ENCODE peak calls at places on chromosome 22, in eight cellular contexts. J, U, Z, B, T, M, H and O are unnamed samples.

GRCh38 chr22:46041642-46042041 is 64.7 kb upstream of the WNT7B start:
- DNase-seq in T (no peak), M (no peak), Z (peak), B (peak), J (peak), H (no peak), U (no peak), O (no peak)

GRCh38 chr22:46007848-46008261 is 30.9 kb upstream of the WNT7B start:
- DNase-seq in M (peak), Z (peak), B (no peak), U (peak), T (peak), J (peak), H (peak), O (peak)

GRCh38 chr22:44537016-44537936 is 39.2 kb upstream of the RTL6 start:
- DNase-seq in H (no peak), U (no peak), J (no peak), T (no peak), M (no peak), Z (no peak), B (no peak), O (no peak)

GRCh38 chr22:32245042-32245441 is 10.1 kb downstream of the SLC5A4 start:
- DNase-seq in Z (no peak), J (no peak), H (no peak), M (no peak), U (no peak), T (no peak), B (no peak), O (no peak)

GRCh38 chr22:19873960-19874306 is 19.3 kb upstream of the GNB1L start:
- DNase-seq in H (no peak), B (no peak), U (no peak), M (no peak), Z (peak), J (peak), T (no peak), O (no peak)

GRCh38 chr22:21866821-21867527 is 471 bp downstream of the MAPK1 start:
- DNase-seq in J (no peak), U (no peak), B (peak), Z (peak), M (peak), T (no peak), H (no peak), O (no peak)

GRCh38 chr22:23565288-23565941 is 14.7 kb downstream of the IGLL1 start:
- DNase-seq in M (no peak), T (no peak), U (no peak), J (no peak), H (no peak), Z (peak), B (no peak), O (no peak)

GRCh38 chr22:24423519-24424000 is 3.8 kb upstream of the ADORA2A start:
- DNase-seq in H (no peak), U (no peak), Z (peak), T (no peak), M (no peak), B (peak), J (no peak), O (no peak)

DNA sequence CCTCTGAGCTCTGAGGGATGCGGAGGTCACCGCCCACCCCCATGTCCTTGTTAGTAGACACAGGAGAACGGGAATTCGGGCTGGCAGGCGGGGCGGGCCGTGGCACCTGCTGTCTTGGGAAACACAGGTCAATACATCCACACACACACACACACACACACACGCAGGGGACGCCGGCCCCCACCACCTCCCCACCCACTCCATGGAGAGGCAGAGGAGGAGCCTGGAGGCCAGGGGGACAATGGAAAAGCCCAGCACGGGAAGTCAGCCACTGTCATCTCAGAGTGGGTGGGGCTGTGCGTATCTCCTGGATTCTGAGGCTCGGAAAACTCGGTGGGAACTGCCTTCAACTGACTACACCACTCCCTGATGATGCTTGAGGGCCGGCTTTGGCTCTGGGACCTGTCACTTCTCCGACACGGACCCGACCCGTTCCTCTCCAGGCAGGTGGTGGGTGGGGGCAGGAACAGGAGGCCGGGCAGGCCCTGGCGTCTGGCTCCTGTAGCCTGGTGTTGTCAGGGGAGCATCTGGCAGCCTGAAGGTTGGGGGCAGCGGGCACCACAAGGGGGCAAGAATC is 18.5 kb upstream of the TMEM184B start:
- DNase-seq in B (no peak), U (no peak), M (no peak), H (no peak), Z (no peak), T (no peak), J (no peak), O (no peak)
- TF ChIP-seq CTCF in B (no peak), U (no peak), M (peak), H (no peak), Z (no peak), T (peak), J (no peak), O (peak)

DNA sequence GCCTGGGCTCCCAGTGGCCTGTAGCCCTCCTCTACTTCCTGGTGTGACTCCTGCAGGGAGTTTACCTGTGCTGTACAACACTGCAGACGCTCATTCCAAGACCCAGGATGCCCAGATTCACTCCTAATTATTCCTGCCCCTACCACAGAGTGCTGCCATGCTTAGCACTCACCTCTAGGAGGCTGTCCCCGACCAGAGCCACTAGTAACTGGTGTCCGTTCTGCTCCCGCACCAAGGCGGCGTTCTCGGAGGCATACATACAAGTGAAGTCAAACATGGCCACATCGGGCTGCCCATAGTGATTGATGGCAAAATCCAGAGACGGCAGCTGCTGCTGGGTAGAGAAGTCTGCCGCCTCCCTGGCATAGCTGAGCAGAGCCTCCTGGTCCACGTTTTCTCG is 122.3 kb upstream of the BID start:
- DNase-seq in Z (peak), T (peak), H (no peak), J (no peak), M (no peak), U (no peak), B (peak), O (no peak)
- TF ChIP-seq CTCF in Z (no peak), T (peak), H (peak), J (no peak), M (peak), U (peak), B (peak), O (peak)

GRCh38 chr22:47781427-47782111 is 1019.1 kb downstream of the TBC1D22A start:
- DNase-seq in M (no peak), U (no peak), T (no peak), H (no peak), B (no peak), J (peak), Z (no peak), O (no peak)

GRCh38 chr22:47784367-47784983 is 1022.0 kb downstream of the TBC1D22A start:
- DNase-seq in U (no peak), B (no peak), H (no peak), T (no peak), Z (no peak), J (peak), M (no peak), O (no peak)

GRCh38 chr22:47782461-47783075 is 1020.1 kb downstream of the TBC1D22A start:
- DNase-seq in B (no peak), Z (no peak), U (no peak), T (no peak), J (peak), H (no peak), M (no peak), O (no peak)

GRCh38 chr22:47784991-47785390 is 1022.5 kb downstream of the TBC1D22A start:
- DNase-seq in U (no peak), Z (no peak), J (peak), T (no peak), B (no peak), H (no peak), M (no peak), O (no peak)

DNA sequence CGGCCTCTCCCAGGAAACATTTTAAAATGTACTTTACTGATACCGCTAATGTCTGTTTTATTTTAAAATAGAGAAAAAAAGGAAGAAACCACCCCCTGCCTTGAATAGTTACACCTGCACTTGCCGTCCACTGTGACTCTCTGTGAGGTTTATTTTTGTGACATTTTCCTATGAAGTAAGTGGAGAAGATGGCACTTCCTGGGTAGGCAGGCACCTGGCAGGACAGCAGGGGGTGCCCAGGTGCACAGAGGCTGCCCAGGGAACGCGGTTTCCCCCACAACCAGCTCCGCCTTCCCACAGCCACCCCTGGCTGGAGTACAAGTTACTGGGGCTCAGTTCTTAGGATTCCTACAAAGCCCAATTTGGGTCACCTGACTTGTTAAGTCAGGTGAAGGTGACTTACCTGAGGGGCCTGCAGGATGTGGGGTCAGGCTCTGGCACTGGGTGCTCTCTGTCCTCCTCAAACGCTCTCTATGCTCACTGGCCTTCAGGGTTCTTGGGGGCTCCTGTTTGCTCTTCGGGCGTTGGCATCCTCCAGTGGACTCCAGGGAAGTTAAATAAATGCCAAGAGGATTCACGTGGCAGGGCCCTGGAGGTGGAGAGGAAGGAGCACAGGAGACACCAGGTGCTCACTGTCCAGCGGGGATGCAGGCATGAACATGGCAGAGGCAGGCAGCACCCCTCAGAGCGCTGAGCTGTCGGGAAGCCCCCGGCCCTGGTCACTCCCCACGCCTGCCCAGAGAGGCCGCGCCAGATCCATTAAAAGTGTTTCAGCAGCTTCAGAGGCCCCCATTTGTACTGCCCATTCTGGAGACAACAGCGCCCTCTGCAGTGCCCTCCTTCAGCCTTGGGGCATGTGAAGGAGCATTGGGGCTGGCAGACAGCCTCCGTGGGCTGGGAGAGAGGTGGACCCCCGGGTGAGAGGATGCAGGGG is 1021.2 kb downstream of the TBC1D22A start:
- DNase-seq in Z (no peak), H (no peak), U (no peak), B (no peak), T (no peak), M (no peak), J (peak), O (no peak)
- TF ChIP-seq CTCF in Z (no peak), H (no peak), U (no peak), B (no peak), T (no peak), M (no peak), J (no peak), O (no peak)

GRCh38 chr22:50517495-50518260 is 7.7 kb downstream of the SCO2 start:
- DNase-seq in U (no peak), Z (no peak), H (no peak), B (no peak), T (no peak), J (no peak), M (no peak), O (no peak)

GRCh38 chr22:50516891-50517290 is 8.5 kb downstream of the SCO2 start:
- DNase-seq in H (no peak), B (no peak), T (no peak), U (no peak), M (no peak), Z (no peak), J (no peak), O (no peak)

GRCh38 chr22:50520826-50521453 is 4.5 kb downstream of the SCO2 start:
- DNase-seq in H (no peak), Z (no peak), B (no peak), T (no peak), U (no peak), M (no peak), J (peak), O (no peak)

GRCh38 chr22:50518628-50519027 is 6.8 kb downstream of the SCO2 start:
- DNase-seq in J (no peak), M (no peak), H (no peak), T (no peak), U (no peak), Z (no peak), B (no peak), O (no peak)

DNA sequence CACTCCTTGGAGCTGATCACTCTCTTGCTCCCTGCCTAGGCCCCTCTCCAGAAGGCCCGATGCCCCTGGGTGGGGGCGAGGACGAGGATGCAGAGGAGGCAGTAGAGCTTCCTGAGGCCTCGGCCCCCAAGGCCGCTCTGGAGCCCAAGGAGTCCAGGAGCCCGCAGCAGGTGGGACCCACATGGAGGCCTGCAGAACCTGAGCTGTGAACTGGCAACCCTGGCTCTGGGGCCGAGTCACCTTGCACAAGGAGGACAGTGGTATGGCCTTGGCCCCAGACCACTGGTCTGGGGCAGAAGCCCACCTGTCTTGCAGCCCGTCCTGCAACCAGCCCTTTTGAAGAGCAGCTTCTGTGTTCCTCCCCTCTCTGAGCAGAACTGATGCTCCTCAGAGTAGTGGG is 6.2 kb downstream of the SCO2 start:
- DNase-seq in Z (no peak), B (no peak), J (peak), T (no peak), M (no peak), H (no peak), U (no peak), O (no peak)
- TF ChIP-seq CTCF in Z (no peak), B (no peak), J (no peak), T (no peak), M (no peak), H (no peak), U (no peak), O (no peak)

DNA sequence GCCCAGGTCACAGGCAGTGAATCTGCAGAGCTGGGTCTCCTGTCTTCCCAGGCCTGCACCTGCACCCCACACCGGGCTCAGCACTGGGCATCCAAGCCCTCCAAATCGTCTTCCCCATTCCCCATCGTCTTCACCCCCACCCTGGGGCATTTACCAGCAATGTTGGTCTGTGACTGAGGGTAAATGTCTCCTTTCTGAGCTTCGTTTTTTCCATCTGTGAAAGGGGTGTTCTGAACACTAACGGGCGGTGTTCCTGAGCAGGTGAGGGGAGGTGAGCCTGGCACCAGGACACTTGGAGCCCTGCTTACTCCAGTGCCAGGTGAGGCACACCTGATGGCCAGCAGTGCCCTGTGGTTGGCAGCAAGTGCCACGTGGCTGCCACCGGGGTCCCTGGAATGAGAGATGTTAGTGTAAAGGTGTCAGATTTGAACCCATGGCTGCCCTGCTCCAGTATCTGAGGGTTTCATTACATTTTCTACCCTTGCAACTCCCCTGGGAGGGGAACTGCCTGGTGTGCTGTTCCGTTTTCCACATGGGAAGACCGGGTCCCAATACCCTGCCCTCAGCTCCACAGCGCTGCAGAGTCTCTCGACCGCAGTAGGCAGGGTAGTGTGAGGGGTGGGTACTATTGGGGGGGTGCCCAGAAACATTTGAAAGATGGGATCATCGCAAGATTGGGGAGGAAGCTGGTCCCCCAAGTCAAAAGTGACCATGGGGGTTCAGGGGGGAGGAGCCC is 1.9 kb downstream of the CDC42EP1 start:
- DNase-seq in U (no peak), T (no peak), Z (peak), H (no peak), B (no peak), J (no peak), M (no peak), O (no peak)
- TF ChIP-seq CTCF in U (no peak), T (no peak), Z (no peak), H (no peak), B (no peak), J (no peak), M (no peak), O (no peak)

DNA sequence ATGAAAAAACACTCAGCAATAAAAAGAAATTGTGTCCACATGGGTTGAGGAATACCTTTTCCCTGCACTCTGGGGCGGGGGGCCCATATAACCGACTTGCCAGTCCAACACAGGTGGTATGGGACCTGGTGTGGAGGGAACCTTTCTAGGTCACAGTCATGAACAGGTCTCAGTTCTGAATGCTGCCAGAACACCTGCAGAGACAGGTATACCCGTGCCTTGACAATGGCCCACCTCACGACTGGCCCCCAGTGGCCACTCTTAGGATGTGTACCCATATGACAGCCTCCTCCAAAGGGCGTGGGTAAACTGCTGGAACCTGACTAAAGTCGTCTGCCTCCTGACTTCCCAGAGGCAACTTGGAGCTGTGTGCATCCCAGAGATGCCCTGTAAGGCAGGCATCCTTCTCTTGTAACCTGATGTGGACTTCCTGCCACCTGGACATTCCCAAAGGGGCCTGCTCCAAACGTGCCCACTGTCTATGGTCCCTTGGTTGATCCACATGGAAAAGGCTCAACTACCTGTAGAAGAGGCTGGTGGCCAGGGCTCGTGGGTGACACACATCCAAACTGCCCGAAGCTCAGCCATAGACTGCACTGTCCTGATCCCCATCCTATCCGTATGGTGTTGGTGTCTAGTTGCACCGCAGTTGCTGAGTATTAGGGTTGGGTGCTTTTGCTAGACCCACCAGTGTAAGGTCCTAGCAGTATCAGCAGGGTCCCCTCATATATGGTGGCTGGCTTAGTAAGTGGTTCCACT is 859.3 kb downstream of the BRD1 start:
- DNase-seq in J (peak), B (peak), H (no peak), Z (peak), M (no peak), U (no peak), T (no peak), O (no peak)
- TF ChIP-seq CTCF in J (no peak), B (peak), H (no peak), Z (peak), M (peak), U (peak), T (no peak), O (no peak)

DNA sequence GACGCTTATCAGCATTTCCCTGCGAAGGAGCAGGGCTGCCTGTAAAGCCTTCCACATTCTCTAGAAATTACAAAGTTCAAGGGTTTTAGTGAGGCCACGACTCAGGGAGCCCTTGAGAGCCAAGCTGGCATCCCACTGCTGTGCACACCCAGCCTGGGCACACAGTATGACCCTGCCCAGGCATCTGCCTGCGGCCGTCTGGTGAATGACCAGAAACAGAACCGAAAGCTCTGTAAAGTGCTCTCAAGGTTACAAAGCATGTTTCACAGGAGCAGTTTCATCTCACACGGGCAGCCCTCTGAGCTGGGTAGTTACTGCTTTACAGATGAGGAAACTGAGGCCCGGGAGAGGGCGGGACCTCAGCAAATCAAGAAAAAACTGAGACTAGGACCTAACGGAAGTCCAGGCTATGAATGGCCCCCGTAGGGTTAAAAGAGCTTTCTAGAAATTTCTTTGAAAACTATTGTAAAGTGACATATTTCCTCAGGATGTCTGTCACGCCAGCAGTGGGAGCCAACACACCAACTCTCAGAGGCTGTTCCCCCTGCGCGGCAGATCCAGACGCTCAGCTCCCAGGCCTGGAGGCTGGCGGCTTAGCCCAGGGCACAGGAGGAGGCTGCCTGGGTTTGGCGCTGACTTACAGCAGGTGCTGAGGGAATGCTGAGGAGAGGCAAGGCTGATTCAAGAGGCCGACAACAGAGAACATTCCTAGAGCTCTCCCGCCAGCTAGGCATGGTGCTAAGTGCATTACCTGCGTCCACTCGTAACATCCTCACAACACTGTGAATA is 7.7 kb upstream of the TCF20 start:
- DNase-seq in M (no peak), B (no peak), H (no peak), T (no peak), U (no peak), Z (no peak), J (peak), O (no peak)
- TF ChIP-seq CTCF in M (peak), B (no peak), H (peak), T (peak), U (peak), Z (no peak), J (no peak), O (peak)